ENCODE peak calls at places on chromosome X, in five cellular contexts. V is left lung, D is Peyer's patch, F is small intestine, O is GM23338. Y is an unnamed sample. For H3K27me3, the result is how much of the 10 kb centered on the place peaks cover.

GRCh38 chrX:10949541-10949940 is 161.6 kb upstream of the HCCS start:
- DNase-seq in V (no peak), D (no peak), F (no peak), O (no peak), Y (no peak)

GRCh38 chrX:41558531-41558930 is 111.4 kb downstream of the NYX start:
- DNase-seq in V (no peak), D (no peak), F (peak), O (peak), Y (no peak)

GRCh38 chrX:9788908-9789307 is 2.7 kb downstream of the SHROOM2 start:
- DNase-seq in V (no peak), D (no peak), F (no peak), O (peak), Y (no peak)

GRCh38 chrX:54921427-54922021 is 900 bp downstream of the TRO start:
- DNase-seq in V (peak), D (no peak), F (peak), O (peak), Y (peak)

GRCh38 chrX:105829006-105829405 is 6.7 kb downstream of the NRK start:
- DNase-seq in V (no peak), D (no peak), F (no peak), O (no peak), Y (no peak)

GRCh38 chrX:136468391-136469103 is 19.2 kb upstream of the BRS3 start:
- DNase-seq in V (no peak), D (no peak), F (peak), O (no peak), Y (no peak)

GRCh38 chrX:69024931-69025330 is 140.3 kb downstream of the PJA1 start:
- DNase-seq in V (peak), D (peak), F (peak), O (peak), Y (peak)

GRCh38 chrX:150200820-150201287 is 162.3 kb upstream of the MAMLD1 start:
- DNase-seq in V (peak), D (no peak), F (no peak), O (no peak), Y (no peak)

GRCh38 chrX:10414872-10415703 is 205.3 kb downstream of the MID1 start:
- DNase-seq in V (no peak), D (no peak), F (no peak), O (no peak), Y (no peak)

GRCh38 chrX:18931972-18932371 is 51.9 kb downstream of the PHKA2 start:
- DNase-seq in V (no peak), D (no peak), F (peak), O (peak), Y (no peak)

GRCh38 chrX:40266490-40267333 is 169.0 kb upstream of the BCOR start:
- DNase-seq in V (peak), D (peak), F (peak), O (peak), Y (peak)

GRCh38 chrX:63561425-63561824 is 210.3 kb upstream of the SPIN4 start:
- DNase-seq in V (no peak), D (no peak), F (peak), O (no peak), Y (no peak)

GRCh38 chrX:150977411-150978162 is 5.5 kb upstream of the HMGB3 start:
- DNase-seq in V (no peak), D (no peak), F (no peak), O (no peak), Y (no peak)

GRCh38 chrX:6149231-6149870 is 79.3 kb downstream of the NLGN4X start:
- DNase-seq in V (no peak), D (no peak), F (no peak), O (no peak), Y (no peak)

GRCh38 chrX:136200466-136200865 is 50.7 kb downstream of the MAP7D3 start:
- DNase-seq in V (no peak), D (no peak), F (peak), O (peak), Y (no peak)

GRCh38 chrX:47321978-47322377 is 48.4 kb upstream of the ZNF157 start:
- DNase-seq in V (no peak), D (no peak), F (no peak), O (peak), Y (no peak)

DNA sequence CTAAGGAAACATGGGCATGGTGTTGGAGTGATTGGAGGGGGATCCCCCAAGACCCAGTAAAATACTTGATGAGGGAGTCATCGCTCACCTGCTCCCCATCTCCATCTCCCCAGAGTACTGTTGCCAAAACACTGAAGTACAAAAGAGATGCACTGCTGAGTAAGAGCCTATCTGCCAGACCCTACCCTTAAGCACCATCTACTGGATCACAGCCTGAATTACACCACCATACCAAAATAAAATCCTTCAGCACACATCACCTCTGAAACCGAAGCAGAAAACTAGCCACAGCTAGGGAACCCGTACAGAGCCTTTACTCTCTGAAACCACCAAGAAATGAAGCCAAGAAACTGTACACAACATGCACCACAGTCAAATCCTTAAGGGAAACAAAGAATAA is 466.3 kb upstream of the ACTRT1 start:
- DNase-seq in V (no peak), D (no peak), F (no peak), O (peak), Y (no peak)
- H3K27ac ChIP-seq in V (no peak), D (no peak), F (no peak), O (no peak), Y (no peak)

DNA sequence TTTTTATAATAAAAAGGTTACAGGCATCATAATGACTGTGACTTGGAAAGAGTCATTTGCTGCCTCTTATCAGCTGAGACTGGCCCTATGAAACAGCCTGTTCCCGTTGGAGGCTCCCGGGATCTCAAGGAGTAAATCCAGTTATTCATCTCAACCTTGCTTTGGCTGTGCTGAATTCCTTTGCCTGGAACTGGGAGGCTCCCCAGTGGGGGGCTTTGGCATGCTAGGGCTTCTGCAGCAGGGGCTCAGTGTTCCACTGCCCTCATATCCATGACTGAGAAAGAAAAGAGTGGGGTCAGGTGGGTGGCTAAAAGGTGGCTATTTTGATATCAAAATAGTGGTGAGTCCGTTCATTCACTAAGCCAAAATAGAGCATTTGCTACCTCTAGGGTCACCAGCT is 71.2 kb downstream of the TRPC5 start:
- DNase-seq in V (no peak), D (no peak), F (no peak), O (peak), Y (no peak)
- H3K4me3 ChIP-seq in V (no peak), D (no peak), F (no peak), O (no peak), Y (no peak)

GRCh38 chrX:153867671-153868070 is 18.3 kb downstream of the L1CAM start:
- DNase-seq in V (peak), D (no peak), F (no peak), O (no peak), Y (no peak)
- H3K27me3 ChIP-seq in V (under half), D (under half), F (under half), O (under half), Y (under half)

GRCh38 chrX:103718120-103718519 is 7.4 kb downstream of the TMEM31 start:
- DNase-seq in V (no peak), D (no peak), F (peak), O (no peak), Y (no peak)

GRCh38 chrX:103722505-103722904 is 11.8 kb downstream of the TMEM31 start:
- DNase-seq in V (no peak), D (no peak), F (no peak), O (no peak), Y (no peak)

GRCh38 chrX:103716967-103717366 is 6.3 kb downstream of the TMEM31 start:
- DNase-seq in V (no peak), D (no peak), F (peak), O (no peak), Y (no peak)
- H3K27ac ChIP-seq in V (no peak), D (no peak), F (peak), O (no peak), Y (no peak)

GRCh38 chrX:153941331-153942252 is 2.9 kb downstream of the RENBP start:
- DNase-seq in V (no peak), D (no peak), F (no peak), O (peak), Y (peak)
- H3K4me3 ChIP-seq in V (peak), D (no peak), F (no peak), O (peak), Y (no peak)

DNA sequence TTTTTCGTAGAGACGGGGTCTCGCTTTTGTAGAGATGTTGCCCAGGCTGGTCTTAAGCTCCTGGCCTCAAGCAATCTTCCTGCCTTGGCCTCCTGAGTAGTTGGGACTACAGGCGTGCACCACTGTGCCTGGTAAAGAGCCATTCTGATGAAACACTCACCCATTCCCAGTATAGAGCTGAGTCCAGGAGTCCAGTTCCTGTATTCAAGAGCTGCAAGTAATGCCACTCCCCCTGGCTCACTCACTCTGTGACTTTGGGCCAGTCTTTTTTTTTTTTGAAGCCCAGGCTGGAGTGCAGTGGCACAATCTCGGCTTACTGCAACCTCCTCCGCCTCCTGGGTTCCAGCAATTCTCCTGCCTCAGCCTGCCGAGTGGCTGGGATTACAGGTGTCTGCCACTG is 3.5 kb downstream of the CCDC22 start:
- DNase-seq in V (no peak), D (no peak), F (no peak), O (no peak), Y (no peak)
- H3K27me3 ChIP-seq in V (under half), D (under half), F (under half), O (under half), Y (under half)